ENCODE peak calls at places on chromosomes 16 and 17, in four cellular contexts. Y, F, O and J are unnamed samples.

GRCh38 chr16:71293921-71294320 is 4.7 kb upstream of the CMTR2 start:
- DNase-seq in F (no peak), Y (no peak), O (no peak), J (no peak)

GRCh38 chr16:35195864-35196216 is 1736.4 kb downstream of the TP53TG3F start:
- DNase-seq in O (no peak), F (no peak), Y (no peak), J (peak; percentile 72)

GRCh38 chr17:28567604-28568003 is 3.7 kb downstream of the PIGS start:
- DNase-seq in O (no peak), Y (no peak), F (no peak), J (no peak)

GRCh38 chr16:46884513-46885293 is 541 bp downstream of the GPT2 start:
- DNase-seq in Y (peak; percentile 31), O (peak; percentile 63), F (no peak), J (peak; percentile 85)

GRCh38 chr16:425082-425718 is at the start of gene RAB11FIP3:
- DNase-seq in F (peak; percentile 29), Y (peak; percentile 88), O (peak; percentile 97), J (peak; percentile 95)

GRCh38 chr17:44628234-44629188 is 27.8 kb upstream of the MEIOC start:
- DNase-seq in F (no peak), Y (peak; percentile 20), O (no peak), J (peak; percentile 85)

GRCh38 chr16:1308036-1308976 is 1.1 kb upstream of the UBE2I start:
- DNase-seq in O (no peak), F (peak; percentile 74), Y (no peak), J (no peak)

GRCh38 chr16:83925957-83926725 is 26.9 kb upstream of the OSGIN1 start:
- DNase-seq in Y (no peak), O (peak; percentile 32), F (no peak), J (no peak)

GRCh38 chr17:34703533-34703932 is 124.2 kb downstream of the TMEM132E start:
- DNase-seq in F (no peak), O (no peak), Y (peak; percentile 24), J (no peak)

GRCh38 chr16:56860226-56861020 is 4.6 kb upstream of the SLC12A3 start:
- DNase-seq in O (no peak), F (no peak), Y (no peak), J (no peak)

GRCh38 chr17:60971515-60972369 is 294.1 kb downstream of the BCAS3 start:
- DNase-seq in Y (peak; percentile 56), O (peak; percentile 71), F (peak; percentile 51), J (no peak)

GRCh38 chr17:7932949-7933348 is 943 bp downstream of the CNTROB start:
- DNase-seq in O (no peak), Y (peak; percentile 52), F (no peak), J (no peak)

GRCh38 chr16:29694384-29695195 is 15.6 kb downstream of the QPRT start:
- DNase-seq in O (peak; percentile 53), Y (no peak), F (no peak), J (peak; percentile 60)

GRCh38 chr17:42010898-42011516 is 6.2 kb downstream of the DNAJC7 start:
- DNase-seq in O (peak; percentile 64), F (no peak), Y (peak; percentile 34), J (no peak)

GRCh38 chr16:78605548-78606097 is 506.2 kb downstream of the WWOX start:
- DNase-seq in O (no peak), F (no peak), Y (no peak), J (no peak)

GRCh38 chr16:74094514-74094913 is 202.1 kb upstream of the PSMD7 start:
- DNase-seq in O (no peak), Y (no peak), F (no peak), J (no peak)

GRCh38 chr16:2295056-2295798 is 27.3 kb upstream of the RNPS1 start:
- DNase-seq in F (no peak), O (no peak), Y (no peak), J (peak; percentile 70)

GRCh38 chr16:87435399-87436224 is 43.5 kb downstream of the MAP1LC3B start:
- DNase-seq in F (no peak), O (peak; percentile 41), Y (peak; percentile 95), J (no peak)

GRCh38 chr16:54080524-54081008 is 206.0 kb downstream of the IRX3 start:
- DNase-seq in F (no peak), Y (no peak), O (no peak), J (no peak)

GRCh38 chr17:4827399-4827798 is 5.7 kb upstream of the MINK1 start:
- DNase-seq in Y (no peak), F (no peak), O (no peak), J (no peak)

GRCh38 chr16:54897930-54898329 is 32.7 kb upstream of the IRX5 start:
- DNase-seq in Y (no peak), O (no peak), F (no peak), J (no peak)

GRCh38 chr16:797120-797420 is 3.5 kb downstream of the GNG13 start:
- DNase-seq in O (no peak), Y (no peak), F (no peak), J (no peak)

GRCh38 chr16:75267631-75268264 is 16.3 kb upstream of the BCAR1 start:
- DNase-seq in Y (peak; percentile 64), O (peak; percentile 38), F (peak; percentile 54), J (no peak)

GRCh38 chr16:67412294-67412693 is 4.0 kb downstream of the ZDHHC1 start:
- DNase-seq in O (no peak), Y (no peak), F (no peak), J (no peak)

GRCh38 chr16:86240716-86241363 is 269.5 kb upstream of the FOXF1 start:
- DNase-seq in O (no peak), F (no peak), Y (no peak), J (no peak)
- TF ChIP-seq POLR2AphosphoS5 in O (no peak), F (no peak), Y (no peak), J (no peak)

GRCh38 chr16:58002411-58002790 is 1.2 kb downstream of the USB1 start:
- DNase-seq in Y (no peak), O (no peak), F (no peak), J (peak; percentile 77)

GRCh38 chr16:58002936-58003335 is 1.7 kb downstream of the USB1 start:
- DNase-seq in O (no peak), Y (no peak), F (no peak), J (peak; percentile 57)

GRCh38 chr16:57999971-58000705 is at the start of gene ZNF319:
- DNase-seq in F (no peak), O (no peak), Y (no peak), J (peak; percentile 89)

GRCh38 chr16:58000706-58001676 is at the start of gene USB1:
- DNase-seq in Y (peak; percentile 74), F (peak; percentile 77), O (peak; percentile 98), J (peak; percentile 98)

GRCh38 chr16:58001781-58002410 is 689 bp downstream of the USB1 start:
- DNase-seq in Y (no peak), O (no peak), F (no peak), J (peak; percentile 23)
- TF ChIP-seq POLR2AphosphoS5 in Y (no peak), O (no peak), F (no peak), J (no peak)

GRCh38 chr17:63419949-63420867 is 25.9 kb downstream of the CYB561 start:
- DNase-seq in Y (peak; percentile 97), F (no peak), O (no peak), J (no peak)

GRCh38 chr17:63423251-63423950 is 22.7 kb downstream of the CYB561 start:
- DNase-seq in F (no peak), Y (peak; percentile 88), O (no peak), J (no peak)

GRCh38 chr17:63423963-63424362 is 22.1 kb downstream of the CYB561 start:
- DNase-seq in Y (no peak), F (no peak), O (no peak), J (no peak)

GRCh38 chr17:63420868-63421680 is 25.0 kb downstream of the CYB561 start:
- DNase-seq in Y (no peak), F (no peak), O (no peak), J (no peak)

GRCh38 chr17:63421681-63422645 is 24.1 kb downstream of the CYB561 start:
- DNase-seq in F (no peak), O (no peak), Y (no peak), J (no peak)
- TF ChIP-seq POLR2AphosphoS5 in F (no peak), O (no peak), Y (no peak), J (no peak)

GRCh38 chr17:78355701-78356100 is 4.2 kb downstream of the SOCS3 start:
- DNase-seq in F (no peak), O (no peak), Y (no peak), J (no peak)
- TF ChIP-seq POLR2AphosphoS5 in F (no peak), O (no peak), Y (no peak), J (no peak)

DNA sequence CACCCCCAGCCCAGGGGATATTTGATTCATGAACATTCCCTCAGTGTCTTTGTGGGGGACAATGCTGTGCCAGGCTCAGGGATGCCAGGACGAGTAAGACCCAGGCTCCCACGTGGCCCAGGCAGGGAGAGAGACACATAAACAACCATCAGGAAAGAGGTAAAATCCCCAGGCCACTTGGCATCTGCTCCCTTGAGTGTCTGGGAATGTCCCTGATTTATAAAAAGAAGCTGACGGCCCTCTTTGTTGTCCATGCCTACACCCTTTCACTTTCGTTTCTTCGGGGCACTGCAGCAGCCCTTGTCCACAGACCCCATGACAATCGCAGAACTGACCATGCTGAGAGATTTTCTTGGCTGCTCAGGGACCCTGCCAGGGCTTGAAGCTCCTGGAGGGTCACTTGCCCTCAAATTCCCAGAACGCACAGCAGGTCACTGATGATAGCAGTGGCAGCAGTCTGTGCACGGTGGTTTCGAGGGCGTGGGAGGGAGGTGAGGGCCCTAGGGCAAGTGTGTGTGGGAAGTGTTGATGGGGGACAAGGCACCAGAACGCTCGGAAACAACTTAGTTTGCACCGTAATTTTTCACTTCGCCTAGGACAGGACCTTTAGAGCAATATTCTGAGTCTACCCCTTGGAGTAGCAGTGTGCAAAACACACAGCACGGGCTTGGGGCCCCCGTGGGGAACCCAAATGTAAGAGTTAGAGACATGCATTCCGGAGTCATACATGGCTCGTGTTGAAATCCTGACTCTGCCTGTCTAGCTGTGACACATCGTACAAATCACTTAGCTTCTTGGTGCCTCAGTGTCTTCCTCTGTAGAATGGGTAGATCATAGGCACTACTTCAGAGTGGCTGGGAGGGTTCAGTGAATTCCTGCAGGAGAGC is 4.7 kb downstream of the NOD2 start:
- DNase-seq in O (no peak), F (no peak), Y (peak; percentile 39), J (peak; percentile 82)
- TF ChIP-seq POLR2AphosphoS5 in O (no peak), F (no peak), Y (no peak), J (peak; percentile 20)

DNA sequence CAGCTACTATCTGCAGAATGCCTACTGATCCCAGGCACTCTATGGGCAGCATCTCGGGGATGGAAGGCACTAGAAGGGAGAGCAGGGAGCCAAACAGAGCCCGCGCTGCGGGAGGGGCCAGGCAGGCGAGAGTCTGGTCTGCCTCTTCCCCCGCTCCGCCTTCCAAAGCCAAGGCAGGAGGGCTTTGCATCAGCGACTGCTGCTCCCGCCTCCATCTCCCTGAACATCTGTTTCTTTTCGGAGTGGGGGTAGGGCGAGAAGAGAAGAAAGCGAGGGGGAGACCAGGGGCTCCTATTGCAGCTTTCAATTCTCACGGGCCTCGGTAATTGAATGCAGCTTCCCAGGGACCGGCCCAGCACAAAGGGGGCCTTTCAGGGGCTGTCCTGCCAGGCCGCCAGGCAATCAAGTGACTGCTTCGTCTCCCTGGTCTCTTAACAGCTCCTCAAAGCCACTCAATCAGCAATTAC is 31.4 kb upstream of the CDC42EP4 start:
- DNase-seq in Y (no peak), F (no peak), O (peak; percentile 94), J (no peak)
- TF ChIP-seq POLR2AphosphoS5 in Y (no peak), F (no peak), O (peak; percentile 77), J (peak; percentile 61)

DNA sequence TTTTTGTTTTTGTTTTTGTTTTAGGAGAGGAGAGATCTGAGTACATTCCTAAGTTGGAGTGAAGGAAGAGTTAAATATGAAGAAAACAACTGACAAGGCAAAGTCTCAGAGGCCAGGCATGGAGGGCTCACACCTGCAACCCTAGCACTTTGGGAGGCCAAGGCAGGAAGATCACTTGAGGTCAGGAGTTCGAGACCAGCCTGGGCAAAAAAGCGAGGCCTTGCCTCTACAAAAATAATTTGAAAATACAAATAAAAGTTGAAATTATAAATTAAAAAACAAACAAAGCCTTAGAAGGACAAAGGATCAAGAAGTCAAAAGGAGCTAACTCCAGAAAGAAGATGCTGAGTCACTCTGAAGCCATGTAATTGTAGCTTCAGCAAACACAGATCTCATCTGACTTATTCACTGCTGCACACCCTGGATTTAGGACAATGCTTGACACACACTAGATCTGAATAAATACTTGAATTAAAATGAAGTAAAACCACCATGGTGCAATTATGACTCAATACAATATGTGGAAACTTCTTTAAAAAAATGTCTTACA is 9.1 kb downstream of the CEP20 start:
- DNase-seq in O (no peak), F (no peak), Y (peak; percentile 38), J (no peak)
- TF ChIP-seq POLR2AphosphoS5 in O (no peak), F (no peak), Y (no peak), J (no peak)